ENCODE peak calls at places on chromosomes 12 and 14, in four cellular contexts. One of them, this sample, is unnamed.

GRCh38 chr14:90986510-90986909 is 73.9 kb downstream of the RPS6KA5 start:
- DNase-seq in GM23248: no peak
- DNase-seq in Calu3: no peak
- DNase-seq in mesendoderm: peak
- DNase-seq in this sample: no peak

GRCh38 chr14:91154851-91155625 is 41.2 kb downstream of the DGLUCY start:
- DNase-seq in mesendoderm: no peak
- DNase-seq in Calu3: peak
- DNase-seq in GM23248: peak
- DNase-seq in this sample: peak

GRCh38 chr14:101355284-101355683 is 206.0 kb upstream of the DIO3 start:
- DNase-seq in GM23248: no peak
- DNase-seq in Calu3: no peak
- DNase-seq in mesendoderm: no peak
- DNase-seq in this sample: no peak

GRCh38 chr12:98399532-98399931 is 115.9 kb upstream of the TMPO start:
- DNase-seq in mesendoderm: peak
- DNase-seq in Calu3: peak
- DNase-seq in GM23248: peak
- DNase-seq in this sample: peak

GRCh38 chr12:462936-463705 is 3.4 kb downstream of the B4GALNT3 start:
- DNase-seq in Calu3: peak
- DNase-seq in mesendoderm: no peak
- DNase-seq in GM23248: no peak
- DNase-seq in this sample: no peak

GRCh38 chr12:26654623-26655022 is 178.4 kb downstream of the ITPR2 start:
- DNase-seq in Calu3: no peak
- DNase-seq in GM23248: no peak
- DNase-seq in mesendoderm: no peak
- DNase-seq in this sample: no peak

GRCh38 chr14:101876539-101876938 is 87.8 kb upstream of the DYNC1H1 start:
- DNase-seq in Calu3: no peak
- DNase-seq in GM23248: peak
- DNase-seq in mesendoderm: no peak
- DNase-seq in this sample: peak

GRCh38 chr14:61106627-61107147 is 125.6 kb downstream of the SLC38A6 start:
- DNase-seq in mesendoderm: peak
- DNase-seq in GM23248: no peak
- DNase-seq in Calu3: no peak
- DNase-seq in this sample: no peak

GRCh38 chr14:46571970-46572369 is 79.6 kb downstream of the RPL10L start:
- DNase-seq in Calu3: no peak
- DNase-seq in mesendoderm: no peak
- DNase-seq in GM23248: peak
- DNase-seq in this sample: peak

GRCh38 chr12:19220205-19220604 is 90.7 kb downstream of the PLEKHA5 start:
- DNase-seq in mesendoderm: no peak
- DNase-seq in Calu3: no peak
- DNase-seq in GM23248: peak
- DNase-seq in this sample: peak

GRCh38 chr14:22432348-22432976 is 156.6 kb downstream of the DAD1 start:
- DNase-seq in Calu3: peak
- DNase-seq in GM23248: peak
- DNase-seq in mesendoderm: no peak
- DNase-seq in this sample: peak